ENCODE peak calls at places on chromosomes 1 and 21, in four cellular contexts. K is fibroblast of the aortic adventitia, L is suprapubic skin, I is thoracic aorta. V is an unnamed sample.
A peak's percentile ranks its signal among the peaks of the same experiment; 100 is the strongest.

GRCh38 chr1:208515123-208515522 is 270.9 kb upstream of the PLXNA2 start:
- DNase-seq in K (no peak), L (no peak), I (no peak), V (no peak)

GRCh38 chr1:205965039-205965630 is 21.9 kb upstream of the SLC26A9 start:
- DNase-seq in K (no peak), L (no peak), I (no peak), V (no peak)

GRCh38 chr1:51524817-51525216 is 5.8 kb upstream of the EPS15 start:
- DNase-seq in K (no peak), L (no peak), I (no peak), V (no peak)

GRCh38 chr1:224799083-224799482 is 130.4 kb upstream of the DNAH14 start:
- DNase-seq in K (no peak), L (no peak), I (no peak), V (no peak)

GRCh38 chr1:2442676-2443075 is 30.3 kb upstream of the PEX10 start:
- DNase-seq in K (no peak), L (no peak), I (no peak), V (no peak)

GRCh38 chr21:34029724-34030528 is 43.5 kb upstream of the MRPS6 start:
- DNase-seq in K (peak; percentile 83), L (no peak), I (no peak), V (no peak)

GRCh38 chr1:204828352-204828850 is 42.3 kb upstream of the NFASC start:
- DNase-seq in K (peak; percentile 54), L (no peak), I (no peak), V (no peak)

GRCh38 chr1:185823471-185823870 is 89.3 kb downstream of the HMCN1 start:
- DNase-seq in K (peak; percentile 54), L (no peak), I (no peak), V (no peak)

GRCh38 chr21:43834146-43834905 is 30.7 kb upstream of the AGPAT3 start:
- DNase-seq in K (no peak), L (no peak), I (no peak), V (no peak)

GRCh38 chr1:19007491-19008441 is 51.3 kb upstream of the IFFO2 start:
- DNase-seq in K (no peak), L (no peak), I (no peak), V (no peak)

GRCh38 chr1:172449012-172449584 is 5.2 kb upstream of the PIGC start:
- DNase-seq in K (no peak), L (no peak), I (no peak), V (no peak)

GRCh38 chr1:11650331-11650991 is 3.8 kb downstream of the FBXO2 start:
- DNase-seq in K (peak; percentile 50), L (peak; percentile 81), I (peak; percentile 32), V (no peak)

DNA sequence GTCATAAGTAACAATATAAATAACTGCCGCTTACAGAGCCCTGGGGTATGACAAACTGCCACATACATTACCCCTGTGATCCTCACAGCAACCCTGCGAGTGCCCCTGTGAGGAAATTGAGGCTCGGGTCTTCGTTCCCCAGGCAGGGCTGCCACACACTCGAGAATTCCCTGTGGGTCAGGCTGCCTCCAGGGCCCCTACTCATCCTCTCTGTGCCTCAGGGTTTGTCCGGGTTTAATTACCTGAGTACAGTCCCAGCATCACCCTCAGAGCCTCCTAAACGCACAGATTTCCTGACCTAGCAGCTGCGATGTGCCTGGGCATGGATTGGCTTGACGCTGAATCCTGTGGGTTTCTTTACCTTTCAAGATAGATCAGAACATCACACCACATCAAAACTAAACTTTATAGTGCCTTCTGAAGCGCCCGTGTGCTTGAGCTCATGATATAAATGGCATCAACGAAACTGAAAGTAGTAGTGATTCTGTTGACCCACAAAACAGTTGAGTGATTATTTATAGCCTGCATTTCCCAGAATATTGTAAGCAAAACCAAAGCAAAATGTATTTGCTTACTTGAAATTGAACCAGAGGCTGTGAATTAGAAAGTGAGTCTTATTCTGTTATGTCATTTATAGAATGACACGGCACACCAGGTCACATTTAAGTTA is 14.0 kb downstream of the SLC37A1 start:
- DNase-seq in K (no peak), L (peak; percentile 33), I (no peak), V (no peak)
- H3K4me3 ChIP-seq in K (no peak overlapping the region), L (no peak overlapping the region), I (peak overlapping the region; percentile 40), V (no peak overlapping the region)

DNA sequence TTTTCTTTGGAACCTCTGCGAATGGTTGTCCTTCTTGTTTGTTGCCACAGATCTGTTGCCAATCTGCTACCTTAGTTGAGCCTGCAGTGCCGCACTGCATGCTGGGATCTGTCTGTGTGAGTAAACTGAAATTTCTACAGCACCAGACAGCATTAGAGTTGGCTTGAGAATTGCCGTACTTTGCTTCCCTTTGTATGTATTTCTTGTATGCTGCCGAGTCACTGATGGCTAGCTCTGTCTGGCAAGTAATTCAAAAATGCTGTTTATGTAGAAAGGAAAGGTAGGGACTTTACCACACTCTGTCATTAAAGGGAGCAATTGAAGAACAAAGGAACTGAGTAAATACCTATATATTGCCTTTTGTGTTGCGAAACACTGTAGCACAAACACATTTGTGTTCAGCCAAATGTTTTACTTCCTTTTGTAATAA is 857.4 kb downstream of the USP25 start:
- DNase-seq in K (peak; percentile 83), L (peak; percentile 61), I (no peak), V (no peak)
- H3K4me3 ChIP-seq in K (peak overlapping the region; percentile 51), L (peak overlapping the region; percentile 52), I (peak overlapping the region; percentile 79), V (no peak overlapping the region)

DNA sequence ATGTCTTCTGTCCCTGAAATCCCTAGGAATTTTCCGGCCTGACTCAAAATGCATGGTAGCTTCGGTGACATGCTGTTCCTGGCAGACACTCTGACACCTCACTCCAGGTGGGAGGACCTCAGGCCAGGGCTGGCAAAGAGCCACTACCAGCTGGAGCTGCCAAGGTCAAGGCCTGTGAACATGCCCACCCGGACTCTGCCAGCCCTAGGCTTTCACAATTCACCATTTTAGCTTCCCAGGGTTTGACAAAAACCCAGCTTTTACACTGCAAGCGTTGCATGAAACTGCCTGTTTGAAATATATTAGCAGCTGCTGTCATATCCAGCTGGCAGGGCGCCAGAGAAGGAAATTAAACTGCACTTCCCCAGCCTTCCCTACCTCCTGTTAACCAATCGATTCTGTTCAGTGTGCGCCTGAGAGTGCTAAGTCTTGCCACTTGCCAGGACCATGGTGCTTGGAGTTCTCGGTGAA is 133.9 kb downstream of the FAM78B start:
- DNase-seq in K (no peak), L (no peak), I (no peak), V (no peak)
- H3K4me3 ChIP-seq in K (no peak overlapping the region), L (no peak overlapping the region), I (no peak overlapping the region), V (no peak overlapping the region)

GRCh38 chr1:84060781-84061180 is 61.8 kb upstream of the TTLL7 start:
- DNase-seq in K (no peak), L (no peak), I (no peak), V (no peak)

GRCh38 chr1:84062496-84062895 is 63.6 kb upstream of the TTLL7 start:
- DNase-seq in K (no peak), L (no peak), I (no peak), V (no peak)

GRCh38 chr1:84061336-84061735 is 62.4 kb upstream of the TTLL7 start:
- DNase-seq in K (no peak), L (no peak), I (no peak), V (no peak)
- H3K4me3 ChIP-seq in K (no peak overlapping the region), L (no peak overlapping the region), I (no peak overlapping the region), V (no peak overlapping the region)

V was measured in AG04449.